ENCODE peak calls at places on chromosomes 11 and 22, in five cellular contexts. R is GM20000, Q is BJ, C is kidney, F is breast epithelium. U is an unnamed sample.

GRCh38 chr11:67304511-67305113 is 1.3 kb downstream of the SSH3 start:
- DNase-seq in R (no peak), Q (no peak), C (no peak), F (no peak), U (no peak)

GRCh38 chr22:46004105-46004866 is 27.3 kb upstream of the WNT7B start:
- DNase-seq in R (no peak), Q (no peak), C (peak), F (no peak), U (no peak)

GRCh38 chr22:24423519-24424000 is 3.8 kb upstream of the ADORA2A start:
- DNase-seq in R (peak), Q (no peak), C (no peak), F (no peak), U (no peak)

GRCh38 chr11:93000511-93001476 is 31.3 kb downstream of the MTNR1B start:
- DNase-seq in R (no peak), Q (peak), C (no peak), F (no peak), U (no peak)

GRCh38 chr11:28566643-28567042 is 458.5 kb downstream of the METTL15 start:
- DNase-seq in R (no peak), Q (peak), C (peak), F (no peak), U (peak)

GRCh38 chr11:45967506-45967905 is 45.0 kb downstream of the LARGE2 start:
- DNase-seq in R (no peak), Q (no peak), C (no peak), F (no peak), U (no peak)

GRCh38 chr22:39546889-39547586 is 14.5 kb upstream of the RPS19BP1 start:
- DNase-seq in R (no peak), Q (no peak), C (no peak), F (no peak), U (no peak)

GRCh38 chr22:49580024-49580423 is 247.6 kb downstream of the BRD1 start:
- DNase-seq in R (no peak), Q (no peak), C (no peak), F (no peak), U (no peak)

GRCh38 chr11:5366856-5367255 is 15.5 kb downstream of the OR51B6 start:
- DNase-seq in R (no peak), Q (no peak), C (no peak), F (no peak), U (no peak)

GRCh38 chr22:23282089-23282501 is 101.8 kb downstream of the BCR start:
- DNase-seq in R (no peak), Q (no peak), C (peak), F (peak), U (peak)

GRCh38 chr22:24592846-24593809 is at the start of gene LRRC75B:
- DNase-seq in R (peak), Q (peak), C (peak), F (peak), U (peak)

GRCh38 chr11:35243774-35244173 is 104.8 kb downstream of the CD44 start:
- DNase-seq in R (no peak), Q (no peak), C (no peak), F (no peak), U (no peak)

GRCh38 chr11:28697920-28698827 is 590.0 kb downstream of the METTL15 start:
- DNase-seq in R (peak), Q (no peak), C (no peak), F (no peak), U (peak)

GRCh38 chr11:130677486-130678153 is 229.2 kb downstream of the ADAMTS15 start:
- DNase-seq in R (no peak), Q (peak), C (no peak), F (peak), U (no peak)

GRCh38 chr11:20068691-20069090 is 91.6 kb downstream of the DBX1 start:
- DNase-seq in R (no peak), Q (no peak), C (no peak), F (peak), U (no peak)

GRCh38 chr22:44928711-44929347 is 81.0 kb downstream of the PHF21B start:
- DNase-seq in R (no peak), Q (no peak), C (peak), F (no peak), U (no peak)

GRCh38 chr11:60370811-60371297 is 7.5 kb upstream of the MS4A7 start:
- DNase-seq in R (no peak), Q (no peak), C (no peak), F (no peak), U (no peak)

GRCh38 chr22:20751185-20751851 is 22.6 kb upstream of the SERPIND1 start:
- DNase-seq in R (no peak), Q (no peak), C (peak), F (no peak), U (no peak)
- TF ChIP-seq CTCF in R (no peak), Q (no peak), C (no peak), F (no peak), U (no peak)

GRCh38 chr11:64516226-64516625 is 74.8 kb upstream of the SLC22A12 start:
- DNase-seq in R (no peak), Q (no peak), C (no peak), F (no peak), U (no peak)
- TF ChIP-seq CTCF in R (no peak), Q (no peak), C (no peak), F (no peak), U (no peak)

DNA sequence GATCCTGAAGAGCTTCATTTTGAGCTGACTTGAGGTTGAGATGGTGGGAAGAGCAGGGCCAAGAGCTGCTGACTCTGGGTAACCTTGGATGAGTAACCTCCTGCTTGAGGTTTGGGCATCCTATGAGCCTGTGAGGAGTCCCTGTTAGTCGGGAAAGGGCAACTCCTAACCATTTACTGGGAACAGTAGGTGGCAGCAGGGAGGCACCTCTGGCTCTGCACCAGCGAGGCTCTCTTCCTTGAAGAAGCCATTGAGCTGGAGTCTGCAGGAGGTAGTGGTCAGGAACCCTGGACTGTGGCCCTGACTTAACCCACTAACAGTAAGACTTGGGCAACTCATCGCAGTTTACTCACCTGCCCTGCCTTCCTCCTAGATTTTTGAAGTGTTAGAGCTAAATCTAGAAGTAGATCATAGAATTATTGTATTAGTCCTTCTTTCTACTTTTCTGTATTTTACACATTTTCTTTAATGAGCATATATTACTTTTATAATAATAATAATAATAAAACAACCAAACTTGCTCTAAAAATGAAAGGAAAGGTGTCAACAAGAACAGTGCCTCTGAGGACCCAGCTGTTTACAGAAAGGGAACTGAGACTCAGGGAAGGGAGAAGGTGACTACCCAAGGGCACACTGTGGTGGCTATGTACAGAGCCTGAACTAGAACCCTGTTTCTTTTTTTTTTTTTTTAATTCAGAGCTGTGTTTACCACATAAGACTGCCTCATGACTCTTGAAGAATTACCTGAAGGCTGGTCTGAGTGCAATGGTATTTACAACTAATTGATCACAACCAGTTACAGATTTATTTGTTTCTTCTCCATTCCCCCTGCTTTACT is 47.5 kb downstream of the MEI1 start:
- DNase-seq in R (peak), Q (peak), C (peak), F (peak), U (peak)
- TF ChIP-seq CTCF in R (peak), Q (peak), C (peak), F (peak), U (no peak)

GRCh38 chr11:72821221-72821919 is 7.2 kb downstream of the ATG16L2 start:
- DNase-seq in R (no peak), Q (no peak), C (no peak), F (no peak), U (no peak)

GRCh38 chr11:72820439-72821139 is 6.4 kb downstream of the ATG16L2 start:
- DNase-seq in R (no peak), Q (no peak), C (no peak), F (no peak), U (peak)

GRCh38 chr11:72823105-72823804 is 9.0 kb downstream of the ATG16L2 start:
- DNase-seq in R (no peak), Q (no peak), C (no peak), F (no peak), U (no peak)

GRCh38 chr11:72824020-72824419 is 9.8 kb downstream of the ATG16L2 start:
- DNase-seq in R (no peak), Q (no peak), C (no peak), F (no peak), U (no peak)

DNA sequence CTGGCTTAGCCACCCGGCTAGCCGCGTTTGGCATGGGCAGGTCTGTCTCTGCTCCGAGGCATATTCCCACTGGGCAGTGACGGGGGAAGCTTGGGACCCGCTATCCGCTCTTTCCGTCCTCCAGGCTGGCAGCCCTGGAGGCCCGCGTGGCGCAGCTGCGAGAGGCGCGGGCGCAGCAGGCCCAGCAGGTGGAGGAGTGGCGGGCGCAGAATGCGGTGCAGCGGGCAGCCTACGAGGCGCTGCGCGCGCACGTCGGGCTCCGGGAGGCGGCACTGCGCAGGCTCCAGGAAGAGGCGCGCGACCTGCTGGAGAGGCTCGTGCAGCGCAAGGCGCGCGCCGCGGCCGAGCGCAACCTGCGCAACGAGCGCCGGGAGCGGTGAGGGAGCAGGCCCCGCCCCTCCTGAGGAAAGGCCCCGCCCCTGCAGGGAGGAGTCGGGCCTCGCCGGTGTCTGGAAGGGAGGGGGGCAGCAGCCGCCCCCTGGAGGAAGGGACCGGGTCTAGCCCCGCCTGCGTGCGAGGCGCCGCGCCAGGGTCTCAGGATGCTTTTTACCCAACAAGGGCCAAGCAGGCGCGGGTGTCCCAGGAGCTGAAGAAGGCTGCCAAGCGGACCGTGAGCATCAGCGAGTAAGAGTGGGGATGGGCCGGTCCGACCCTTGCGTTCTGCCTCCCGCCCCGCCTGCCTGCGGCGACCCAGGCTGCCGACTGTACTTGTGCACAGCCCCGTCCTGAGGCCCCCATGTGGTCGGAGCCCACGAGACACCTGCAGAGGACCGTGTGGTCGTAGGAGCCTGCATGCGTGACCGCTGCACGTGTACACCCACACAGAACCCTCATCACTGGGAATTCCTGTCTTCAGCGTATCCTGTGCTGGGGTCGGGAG is 7.9 kb downstream of the ATG16L2 start:
- DNase-seq in R (peak), Q (no peak), C (peak), F (peak), U (peak)
- TF ChIP-seq CTCF in R (no peak), Q (peak), C (peak), F (no peak), U (no peak)

GRCh38 chr11:32288276-32288675 is 147.1 kb downstream of the WT1 start:
- DNase-seq in R (no peak), Q (no peak), C (no peak), F (no peak), U (no peak)
- TF ChIP-seq CTCF in R (no peak), Q (no peak), C (no peak), F (no peak), U (no peak)

DNA sequence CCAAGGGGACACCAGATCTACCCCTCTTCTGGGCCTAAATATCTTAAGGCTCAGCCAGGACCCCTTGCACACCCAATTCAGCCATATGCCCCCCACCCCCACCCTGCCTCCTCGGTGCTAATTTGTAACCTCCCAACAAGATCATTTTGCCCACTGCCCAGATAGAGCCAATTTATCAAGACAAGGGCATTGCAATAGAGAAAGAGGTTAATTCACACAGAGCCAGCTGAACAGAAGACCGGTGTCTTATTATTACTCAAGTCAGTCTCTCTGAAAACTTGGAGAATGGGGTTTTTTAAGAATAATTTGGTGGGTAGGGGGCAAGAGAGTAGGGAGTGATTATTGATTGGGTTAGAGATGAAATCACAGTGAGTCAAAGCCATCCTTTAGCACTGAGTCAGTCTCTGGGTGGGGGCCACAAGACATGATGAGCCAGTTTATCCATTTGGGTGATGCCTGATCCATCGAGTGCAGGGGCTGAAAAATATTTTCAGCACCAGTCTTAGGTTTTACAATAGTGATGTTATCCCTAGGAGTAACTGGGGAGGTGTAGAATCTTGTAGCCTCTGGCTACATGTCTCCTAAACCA is 9.9 kb upstream of the CAPN5 start:
- DNase-seq in R (no peak), Q (no peak), C (no peak), F (no peak), U (no peak)
- TF ChIP-seq CTCF in R (no peak), Q (no peak), C (no peak), F (no peak), U (no peak)

U was measured in lower leg skin.